ENCODE peak calls at places on chromosome 20, in seven cellular contexts. D, B, T, S, C, Y and J are unnamed samples.

GRCh38 chr20:51639206-51639832 is 96.8 kb upstream of the NFATC2 start:
- DNase-seq in D (peak; percentile 69), B (peak; percentile 36), T (peak; percentile 89), S (peak; percentile 79), C (peak; percentile 69), Y (peak; percentile 81), J (peak; percentile 89)

GRCh38 chr20:46400828-46401477 is 5.5 kb downstream of the ELMO2 start:
- DNase-seq in D (no peak), B (peak; percentile 77), T (no peak), S (no peak), C (no peak), Y (peak; percentile 28), J (no peak)

GRCh38 chr20:49292010-49292409 is 14.2 kb upstream of the ZNFX1 start:
- DNase-seq in D (no peak), B (no peak), T (no peak), S (no peak), C (no peak), Y (no peak), J (no peak)

GRCh38 chr20:57682184-57683038 is 27.4 kb downstream of the PMEPA1 start:
- DNase-seq in D (no peak), B (no peak), T (no peak), S (peak; percentile 91), C (peak; percentile 50), Y (no peak), J (no peak)

GRCh38 chr20:24165336-24166126 is 177.0 kb upstream of the GGTLC1 start:
- DNase-seq in D (no peak), B (no peak), T (no peak), S (no peak), C (no peak), Y (no peak), J (no peak)

GRCh38 chr20:38109657-38110524 is 55.2 kb downstream of the TGM2 start:
- DNase-seq in D (no peak), B (peak; percentile 96), T (peak; percentile 72), S (no peak), C (peak; percentile 86), Y (no peak), J (no peak)

GRCh38 chr20:12086359-12086758 is 168.7 kb downstream of the BTBD3 start:
- DNase-seq in D (no peak), B (no peak), T (no peak), S (no peak), C (no peak), Y (peak; percentile 50), J (no peak)

GRCh38 chr20:47574616-47575401 is 73.1 kb downstream of the NCOA3 start:
- DNase-seq in D (no peak), B (no peak), T (no peak), S (peak; percentile 83), C (no peak), Y (no peak), J (no peak)

GRCh38 chr20:1313236-1313964 is 15.5 kb downstream of the SDCBP2 start:
- DNase-seq in D (peak; percentile 73), B (peak; percentile 28), T (no peak), S (peak; percentile 58), C (peak; percentile 85), Y (peak; percentile 88), J (peak; percentile 89)

GRCh38 chr20:47985092-47985850 is 200.0 kb upstream of the SULF2 start:
- DNase-seq in D (no peak), B (no peak), T (no peak), S (peak; percentile 63), C (no peak), Y (peak; percentile 32), J (no peak)

GRCh38 chr20:59428441-59429205 is 128.2 kb downstream of the EDN3 start:
- DNase-seq in D (no peak), B (no peak), T (no peak), S (no peak), C (no peak), Y (no peak), J (no peak)
- TF ChIP-seq CTCF in D (peak; percentile 45), B (no peak), T (peak; percentile 9), S (peak; percentile 54), C (no peak), Y (peak; percentile 50), J (peak; percentile 15)

GRCh38 chr20:32302507-32302872 is 25.0 kb downstream of the KIF3B start:
- DNase-seq in D (no peak), B (no peak), T (no peak), S (no peak), C (no peak), Y (no peak), J (no peak)
- TF ChIP-seq CTCF in D (no peak), B (no peak), T (no peak), S (no peak), C (no peak), Y (no peak), J (no peak)

GRCh38 chr20:10538768-10539167 is 103.7 kb downstream of the SLX4IP start:
- DNase-seq in D (no peak), B (no peak), T (no peak), S (no peak), C (no peak), Y (no peak), J (no peak)

GRCh38 chr20:10532351-10532750 is 97.2 kb downstream of the SLX4IP start:
- DNase-seq in D (no peak), B (no peak), T (no peak), S (no peak), C (no peak), Y (no peak), J (no peak)

GRCh38 chr20:10537850-10538480 is 102.9 kb downstream of the SLX4IP start:
- DNase-seq in D (no peak), B (peak; percentile 20), T (no peak), S (no peak), C (no peak), Y (no peak), J (no peak)

GRCh38 chr20:10539818-10540553 is 104.9 kb downstream of the SLX4IP start:
- DNase-seq in D (no peak), B (no peak), T (no peak), S (no peak), C (no peak), Y (no peak), J (no peak)

DNA sequence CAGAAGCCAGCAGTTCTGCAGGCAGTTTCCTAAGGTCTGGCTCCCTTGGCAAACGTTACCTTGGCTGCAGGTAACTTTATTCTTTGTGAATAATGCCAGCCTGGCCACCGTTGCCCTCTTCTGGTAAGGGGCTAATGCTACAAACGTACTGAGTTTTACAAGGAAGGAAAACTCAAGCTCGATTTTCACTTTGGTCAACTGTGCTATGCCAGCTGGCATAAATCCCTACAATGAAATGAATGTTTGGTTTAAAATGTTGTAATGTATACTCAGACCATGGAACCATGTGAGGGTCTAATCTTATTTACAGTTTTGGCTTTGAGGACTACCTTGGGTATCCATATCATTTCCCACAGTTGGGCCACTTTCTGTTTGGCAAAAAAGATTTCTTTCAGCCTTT is 101.4 kb downstream of the SLX4IP start:
- DNase-seq in D (no peak), B (no peak), T (no peak), S (peak; percentile 3), C (no peak), Y (peak; percentile 27), J (peak; percentile 28)
- TF ChIP-seq CTCF in D (peak; percentile 45), B (peak; percentile 66), T (peak; percentile 70), S (peak; percentile 68), C (peak; percentile 34), Y (peak; percentile 53), J (peak; percentile 18)

GRCh38 chr20:53534037-53534436 is 59.6 kb downstream of the ZNF217 start:
- DNase-seq in D (no peak), B (no peak), T (no peak), S (no peak), C (no peak), Y (no peak), J (no peak)
- TF ChIP-seq CTCF in D (no peak), B (no peak), T (no peak), S (no peak), C (no peak), Y (no peak), J (no peak)

GRCh38 chr20:31476648-31477220 is 1.6 kb downstream of the REM1 start:
- DNase-seq in D (no peak), B (no peak), T (no peak), S (no peak), C (no peak), Y (no peak), J (peak; percentile 51)
- TF ChIP-seq CTCF in D (no peak), B (no peak), T (no peak), S (no peak), C (no peak), Y (no peak), J (no peak)

GRCh38 chr20:21149344-21149743 is 23.5 kb downstream of the KIZ start:
- DNase-seq in D (no peak), B (no peak), T (no peak), S (no peak), C (no peak), Y (peak; percentile 24), J (no peak)
- TF ChIP-seq CTCF in D (no peak), B (no peak), T (no peak), S (no peak), C (no peak), Y (no peak), J (no peak)

DNA sequence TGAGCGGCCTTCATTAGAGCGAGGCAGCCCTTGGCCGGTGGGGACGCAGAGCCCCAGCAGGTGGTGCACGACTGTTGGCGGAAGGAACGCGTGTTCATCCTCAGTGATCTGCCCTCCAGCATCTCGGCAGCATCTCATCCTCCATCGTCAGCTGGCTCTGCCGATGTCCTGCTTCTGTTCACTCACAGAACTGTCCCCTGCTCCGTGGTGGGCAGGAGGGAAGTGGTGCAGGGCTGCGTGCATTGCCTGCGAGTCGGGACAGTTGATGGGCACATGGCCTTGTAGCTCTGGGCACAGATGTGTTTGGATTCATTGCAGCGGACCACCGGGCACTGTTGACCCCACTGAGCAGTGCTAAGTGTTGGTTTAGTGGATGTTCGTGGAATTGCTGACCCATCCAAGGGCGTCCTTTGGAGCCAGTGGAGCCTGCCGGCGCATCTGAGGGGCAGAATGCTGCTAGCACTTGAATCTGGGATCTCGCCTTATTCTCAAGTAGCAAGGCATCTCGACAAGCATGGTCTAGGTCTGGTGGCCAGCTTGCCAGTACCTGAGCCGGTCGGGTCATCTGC is 6.7 kb upstream of the SLC17A9 start:
- DNase-seq in D (no peak), B (no peak), T (no peak), S (no peak), C (no peak), Y (no peak), J (no peak)
- TF ChIP-seq CTCF in D (no peak), B (no peak), T (no peak), S (no peak), C (no peak), Y (no peak), J (no peak)

GRCh38 chr20:45118028-45118427 is 3.1 kb upstream of the WFDC5 start:
- DNase-seq in D (no peak), B (no peak), T (no peak), S (no peak), C (no peak), Y (no peak), J (no peak)
- TF ChIP-seq CTCF in D (no peak), B (peak; percentile 42), T (no peak), S (peak; percentile 45), C (no peak), Y (no peak), J (no peak)

GRCh38 chr20:34771680-34772081 is 53.8 kb downstream of the NCOA6 start:
- DNase-seq in D (no peak), B (peak; percentile 29), T (no peak), S (no peak), C (no peak), Y (no peak), J (no peak)

GRCh38 chr20:34772437-34772836 is 53.0 kb downstream of the NCOA6 start:
- DNase-seq in D (no peak), B (no peak), T (no peak), S (no peak), C (no peak), Y (no peak), J (no peak)

GRCh38 chr20:34773726-34774125 is 51.7 kb downstream of the NCOA6 start:
- DNase-seq in D (no peak), B (no peak), T (no peak), S (no peak), C (no peak), Y (no peak), J (no peak)

GRCh38 chr20:34768105-34768504 is 57.3 kb downstream of the NCOA6 start:
- DNase-seq in D (no peak), B (peak; percentile 89), T (no peak), S (no peak), C (no peak), Y (no peak), J (no peak)
- TF ChIP-seq CTCF in D (no peak), B (no peak), T (no peak), S (no peak), C (no peak), Y (no peak), J (no peak)